ENCODE peak calls at places on chromosomes 1 and 21, in nine cellular contexts. One of them, this sample, is unnamed.
A peak's percentile ranks its signal among the peaks of the same experiment; 100 is the strongest.

GRCh38 chr1:85606414-85606800 is 25.8 kb downstream of the CCN1 start:
- DNase-seq in A549: peak; percentile 35
- DNase-seq in right lobe of liver: no peak
- DNase-seq in fibroblast of mammary gland: peak; percentile 21
- DNase-seq in upper lobe of right lung: no peak
- DNase-seq in endodermal cell: peak; percentile 48
- DNase-seq in heart right ventricle: no peak
- DNase-seq in IMR-90: peak; percentile 37
- DNase-seq in lower lobe of right lung: no peak
- DNase-seq in this sample: peak; percentile 36

GRCh38 chr1:169511339-169512028 is 25.7 kb upstream of the SLC19A2 start:
- DNase-seq in A549: peak; percentile 18
- DNase-seq in right lobe of liver: no peak
- DNase-seq in fibroblast of mammary gland: peak; percentile 95
- DNase-seq in upper lobe of right lung: no peak
- DNase-seq in endodermal cell: no peak
- DNase-seq in heart right ventricle: no peak
- DNase-seq in IMR-90: peak; percentile 89
- DNase-seq in lower lobe of right lung: no peak
- DNase-seq in this sample: peak; percentile 80

GRCh38 chr1:26991310-26992116 is 2.0 kb upstream of the TRNP1 start:
- DNase-seq in A549: peak; percentile 91
- DNase-seq in right lobe of liver: no peak
- DNase-seq in fibroblast of mammary gland: peak; percentile 96
- DNase-seq in upper lobe of right lung: no peak
- DNase-seq in endodermal cell: peak; percentile 65
- DNase-seq in heart right ventricle: no peak
- DNase-seq in IMR-90: peak; percentile 88
- DNase-seq in lower lobe of right lung: no peak
- DNase-seq in this sample: peak; percentile 64

GRCh38 chr1:224922404-224923164 is 6.9 kb upstream of the DNAH14 start:
- DNase-seq in A549: peak; percentile 48
- DNase-seq in right lobe of liver: no peak
- DNase-seq in fibroblast of mammary gland: peak; percentile 44
- DNase-seq in upper lobe of right lung: no peak
- DNase-seq in endodermal cell: peak; percentile 73
- DNase-seq in heart right ventricle: no peak
- DNase-seq in IMR-90: peak; percentile 39
- DNase-seq in lower lobe of right lung: no peak
- DNase-seq in this sample: peak; percentile 37

GRCh38 chr1:46801323-46802055 is 2.6 kb downstream of the CYP4B1 start:
- DNase-seq in A549: no peak
- DNase-seq in right lobe of liver: no peak
- DNase-seq in fibroblast of mammary gland: no peak
- DNase-seq in upper lobe of right lung: no peak
- DNase-seq in endodermal cell: no peak
- DNase-seq in heart right ventricle: no peak
- DNase-seq in IMR-90: no peak
- DNase-seq in lower lobe of right lung: no peak
- DNase-seq in this sample: no peak

GRCh38 chr1:66695121-66695520 is 57.1 kb upstream of the DYNLT5 start:
- DNase-seq in A549: no peak
- DNase-seq in right lobe of liver: no peak
- DNase-seq in fibroblast of mammary gland: no peak
- DNase-seq in upper lobe of right lung: no peak
- DNase-seq in endodermal cell: no peak
- DNase-seq in heart right ventricle: no peak
- DNase-seq in IMR-90: no peak
- DNase-seq in lower lobe of right lung: no peak
- DNase-seq in this sample: no peak

GRCh38 chr1:110615548-110616130 is 9.5 kb upstream of the KCNA2 start:
- DNase-seq in A549: peak; percentile 73
- DNase-seq in right lobe of liver: peak; percentile 65
- DNase-seq in fibroblast of mammary gland: peak; percentile 63
- DNase-seq in upper lobe of right lung: peak; percentile 71
- DNase-seq in endodermal cell: peak; percentile 93
- DNase-seq in heart right ventricle: peak; percentile 48
- DNase-seq in IMR-90: peak; percentile 51
- DNase-seq in lower lobe of right lung: peak; percentile 58
- DNase-seq in this sample: peak; percentile 39

GRCh38 chr1:94755675-94756074 is 64.5 kb upstream of the SLC44A3 start:
- DNase-seq in A549: peak; percentile 16
- DNase-seq in right lobe of liver: no peak
- DNase-seq in fibroblast of mammary gland: peak; percentile 99
- DNase-seq in upper lobe of right lung: no peak
- DNase-seq in endodermal cell: no peak
- DNase-seq in heart right ventricle: no peak
- DNase-seq in IMR-90: peak; percentile 99
- DNase-seq in lower lobe of right lung: no peak
- DNase-seq in this sample: peak; percentile 97

GRCh38 chr1:165862448-165862847 is 35.0 kb downstream of the UCK2 start:
- DNase-seq in A549: no peak
- DNase-seq in right lobe of liver: no peak
- DNase-seq in fibroblast of mammary gland: no peak
- DNase-seq in upper lobe of right lung: no peak
- DNase-seq in endodermal cell: no peak
- DNase-seq in heart right ventricle: no peak
- DNase-seq in IMR-90: no peak
- DNase-seq in lower lobe of right lung: no peak
- DNase-seq in this sample: no peak

GRCh38 chr1:35768350-35769187 is 1.2 kb downstream of the CLSPN start:
- DNase-seq in A549: peak; percentile 10
- DNase-seq in right lobe of liver: no peak
- DNase-seq in fibroblast of mammary gland: no peak
- DNase-seq in upper lobe of right lung: no peak
- DNase-seq in endodermal cell: peak; percentile 57
- DNase-seq in heart right ventricle: no peak
- DNase-seq in IMR-90: no peak
- DNase-seq in lower lobe of right lung: no peak
- DNase-seq in this sample: no peak

GRCh38 chr1:227459326-227459841 is 104.0 kb upstream of the ZNF678 start:
- DNase-seq in A549: no peak
- DNase-seq in right lobe of liver: no peak
- DNase-seq in fibroblast of mammary gland: no peak
- DNase-seq in upper lobe of right lung: no peak
- DNase-seq in endodermal cell: no peak
- DNase-seq in heart right ventricle: no peak
- DNase-seq in IMR-90: no peak
- DNase-seq in lower lobe of right lung: no peak
- DNase-seq in this sample: peak; percentile 73

GRCh38 chr1:18322353-18323032 is 158.2 kb upstream of the KLHDC7A start:
- DNase-seq in A549: no peak
- DNase-seq in right lobe of liver: no peak
- DNase-seq in fibroblast of mammary gland: no peak
- DNase-seq in upper lobe of right lung: no peak
- DNase-seq in endodermal cell: peak; percentile 88
- DNase-seq in heart right ventricle: no peak
- DNase-seq in IMR-90: no peak
- DNase-seq in lower lobe of right lung: no peak
- DNase-seq in this sample: no peak

GRCh38 chr1:33242652-33243051 is 13.6 kb upstream of the ZNF362 start:
- DNase-seq in A549: no peak
- DNase-seq in right lobe of liver: no peak
- DNase-seq in fibroblast of mammary gland: no peak
- DNase-seq in upper lobe of right lung: no peak
- DNase-seq in endodermal cell: peak; percentile 1
- DNase-seq in heart right ventricle: no peak
- DNase-seq in IMR-90: no peak
- DNase-seq in lower lobe of right lung: no peak
- DNase-seq in this sample: no peak

GRCh38 chr1:193614817-193615216 is 428.4 kb upstream of the B3GALT2 start:
- DNase-seq in A549: peak; percentile 78
- DNase-seq in right lobe of liver: no peak
- DNase-seq in fibroblast of mammary gland: peak; percentile 8
- DNase-seq in upper lobe of right lung: no peak
- DNase-seq in endodermal cell: no peak
- DNase-seq in heart right ventricle: no peak
- DNase-seq in IMR-90: peak; percentile 79
- DNase-seq in lower lobe of right lung: no peak
- DNase-seq in this sample: no peak

GRCh38 chr21:42091899-42092508 is 20.9 kb downstream of the UMODL1 start:
- DNase-seq in A549: no peak
- DNase-seq in right lobe of liver: no peak
- DNase-seq in fibroblast of mammary gland: no peak
- DNase-seq in upper lobe of right lung: no peak
- DNase-seq in endodermal cell: peak; percentile 69
- DNase-seq in heart right ventricle: no peak
- DNase-seq in IMR-90: no peak
- DNase-seq in lower lobe of right lung: no peak
- DNase-seq in this sample: no peak

GRCh38 chr1:153627797-153628626 is at the start of gene S100A1:
- DNase-seq in A549: peak; percentile 35
- DNase-seq in right lobe of liver: no peak
- DNase-seq in fibroblast of mammary gland: no peak
- DNase-seq in upper lobe of right lung: no peak
- DNase-seq in endodermal cell: peak; percentile 73
- DNase-seq in heart right ventricle: peak; percentile 77
- DNase-seq in IMR-90: no peak
- DNase-seq in lower lobe of right lung: no peak
- DNase-seq in this sample: no peak

GRCh38 chr21:37496972-37497371 is 130.4 kb downstream of the DYRK1A start:
- DNase-seq in A549: no peak
- DNase-seq in right lobe of liver: no peak
- DNase-seq in fibroblast of mammary gland: peak; percentile 25
- DNase-seq in upper lobe of right lung: no peak
- DNase-seq in endodermal cell: no peak
- DNase-seq in heart right ventricle: no peak
- DNase-seq in IMR-90: no peak
- DNase-seq in lower lobe of right lung: no peak
- DNase-seq in this sample: peak; percentile 13

GRCh38 chr1:89065077-89065868 is at the start of gene GBP1:
- DNase-seq in A549: no peak
- DNase-seq in right lobe of liver: no peak
- DNase-seq in fibroblast of mammary gland: peak; percentile 89
- DNase-seq in upper lobe of right lung: no peak
- DNase-seq in endodermal cell: no peak
- DNase-seq in heart right ventricle: no peak
- DNase-seq in IMR-90: peak; percentile 88
- DNase-seq in lower lobe of right lung: no peak
- DNase-seq in this sample: peak; percentile 86

GRCh38 chr1:82007804-82008203 is 207.1 kb downstream of the ADGRL2 start:
- DNase-seq in A549: no peak
- DNase-seq in right lobe of liver: no peak
- DNase-seq in fibroblast of mammary gland: no peak
- DNase-seq in upper lobe of right lung: no peak
- DNase-seq in endodermal cell: no peak
- DNase-seq in heart right ventricle: no peak
- DNase-seq in IMR-90: no peak
- DNase-seq in lower lobe of right lung: no peak
- DNase-seq in this sample: no peak
- TF ChIP-seq CTCF in A549: no peak
- TF ChIP-seq CTCF in right lobe of liver: no peak
- TF ChIP-seq CTCF in fibroblast of mammary gland: no peak
- TF ChIP-seq CTCF in upper lobe of right lung: no peak
- TF ChIP-seq CTCF in endodermal cell: no peak
- TF ChIP-seq CTCF in heart right ventricle: no peak
- TF ChIP-seq CTCF in IMR-90: no peak
- TF ChIP-seq CTCF in lower lobe of right lung: no peak
- TF ChIP-seq CTCF in this sample: no peak

GRCh38 chr1:117371436-117372151 is 4.3 kb downstream of the MAN1A2 start:
- DNase-seq in A549: peak; percentile 59
- DNase-seq in right lobe of liver: peak; percentile 73
- DNase-seq in fibroblast of mammary gland: peak; percentile 31
- DNase-seq in upper lobe of right lung: no peak
- DNase-seq in endodermal cell: no peak
- DNase-seq in heart right ventricle: no peak
- DNase-seq in IMR-90: peak; percentile 39
- DNase-seq in lower lobe of right lung: no peak
- DNase-seq in this sample: peak; percentile 80
- H3K4me3 ChIP-seq in A549: no peak overlapping the region
- H3K4me3 ChIP-seq in right lobe of liver: no peak overlapping the region
- H3K4me3 ChIP-seq in fibroblast of mammary gland: no peak overlapping the region
- H3K4me3 ChIP-seq in upper lobe of right lung: peak overlapping the region; percentile 1
- H3K4me3 ChIP-seq in endodermal cell: peak overlapping the region; percentile 95
- H3K4me3 ChIP-seq in heart right ventricle: no peak overlapping the region
- H3K4me3 ChIP-seq in IMR-90: no peak overlapping the region
- H3K4me3 ChIP-seq in lower lobe of right lung: no peak overlapping the region
- H3K4me3 ChIP-seq in this sample: no peak overlapping the region

GRCh38 chr1:194807530-194808220 is 1621.3 kb upstream of the B3GALT2 start:
- DNase-seq in A549: no peak
- DNase-seq in right lobe of liver: no peak
- DNase-seq in fibroblast of mammary gland: no peak
- DNase-seq in upper lobe of right lung: no peak
- DNase-seq in endodermal cell: no peak
- DNase-seq in heart right ventricle: no peak
- DNase-seq in IMR-90: no peak
- DNase-seq in lower lobe of right lung: no peak
- DNase-seq in this sample: no peak
- TF ChIP-seq CTCF in A549: no peak
- TF ChIP-seq CTCF in right lobe of liver: no peak
- TF ChIP-seq CTCF in fibroblast of mammary gland: no peak
- TF ChIP-seq CTCF in upper lobe of right lung: no peak
- TF ChIP-seq CTCF in endodermal cell: no peak
- TF ChIP-seq CTCF in heart right ventricle: no peak
- TF ChIP-seq CTCF in IMR-90: no peak
- TF ChIP-seq CTCF in lower lobe of right lung: no peak
- TF ChIP-seq CTCF in this sample: no peak

GRCh38 chr1:58765016-58765415 is 18.8 kb downstream of the JUN start:
- DNase-seq in A549: no peak
- DNase-seq in right lobe of liver: no peak
- DNase-seq in fibroblast of mammary gland: peak; percentile 31
- DNase-seq in upper lobe of right lung: no peak
- DNase-seq in endodermal cell: no peak
- DNase-seq in heart right ventricle: no peak
- DNase-seq in IMR-90: peak; percentile 51
- DNase-seq in lower lobe of right lung: no peak
- DNase-seq in this sample: peak; percentile 22
- H3K4me3 ChIP-seq in A549: no peak overlapping the region
- H3K4me3 ChIP-seq in right lobe of liver: no peak overlapping the region
- H3K4me3 ChIP-seq in fibroblast of mammary gland: no peak overlapping the region
- H3K4me3 ChIP-seq in upper lobe of right lung: no peak overlapping the region
- H3K4me3 ChIP-seq in endodermal cell: no peak overlapping the region
- H3K4me3 ChIP-seq in heart right ventricle: no peak overlapping the region
- H3K4me3 ChIP-seq in IMR-90: no peak overlapping the region
- H3K4me3 ChIP-seq in lower lobe of right lung: no peak overlapping the region
- H3K4me3 ChIP-seq in this sample: no peak overlapping the region

GRCh38 chr1:241045659-241046058 is 311.3 kb downstream of the RGS7 start:
- DNase-seq in A549: no peak
- DNase-seq in right lobe of liver: no peak
- DNase-seq in fibroblast of mammary gland: no peak
- DNase-seq in upper lobe of right lung: no peak
- DNase-seq in endodermal cell: no peak
- DNase-seq in heart right ventricle: no peak
- DNase-seq in IMR-90: no peak
- DNase-seq in lower lobe of right lung: no peak
- DNase-seq in this sample: no peak
- TF ChIP-seq CTCF in A549: no peak
- TF ChIP-seq CTCF in right lobe of liver: no peak
- TF ChIP-seq CTCF in fibroblast of mammary gland: no peak
- TF ChIP-seq CTCF in upper lobe of right lung: no peak
- TF ChIP-seq CTCF in endodermal cell: no peak
- TF ChIP-seq CTCF in heart right ventricle: no peak
- TF ChIP-seq CTCF in IMR-90: no peak
- TF ChIP-seq CTCF in lower lobe of right lung: no peak
- TF ChIP-seq CTCF in this sample: no peak

DNA sequence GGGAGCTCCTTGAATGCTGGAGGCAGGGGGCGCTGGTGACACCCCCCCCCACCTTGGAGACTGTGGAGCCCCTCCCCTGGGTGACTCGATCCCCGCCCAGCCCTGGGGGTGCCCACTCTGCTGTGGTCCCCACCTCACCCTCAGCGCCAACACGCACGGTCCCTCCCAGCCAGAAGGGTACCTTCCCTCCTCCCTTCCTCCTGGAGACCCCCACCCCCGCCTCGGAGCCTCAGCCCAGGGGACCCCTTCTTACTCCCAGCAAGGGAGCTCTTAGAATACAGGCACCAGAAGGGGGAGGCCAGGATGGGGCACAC is 5.6 kb downstream of the PLEKHG5 start:
- DNase-seq in A549: no peak
- DNase-seq in right lobe of liver: no peak
- DNase-seq in fibroblast of mammary gland: no peak
- DNase-seq in upper lobe of right lung: no peak
- DNase-seq in endodermal cell: no peak
- DNase-seq in heart right ventricle: no peak
- DNase-seq in IMR-90: no peak
- DNase-seq in lower lobe of right lung: no peak
- DNase-seq in this sample: no peak
- H3K4me3 ChIP-seq in A549: no peak overlapping the region
- H3K4me3 ChIP-seq in right lobe of liver: no peak overlapping the region
- H3K4me3 ChIP-seq in fibroblast of mammary gland: no peak overlapping the region
- H3K4me3 ChIP-seq in upper lobe of right lung: peak overlapping the region; percentile 59
- H3K4me3 ChIP-seq in endodermal cell: peak overlapping the region; percentile 62
- H3K4me3 ChIP-seq in heart right ventricle: peak overlapping the region; percentile 77
- H3K4me3 ChIP-seq in IMR-90: peak overlapping the region; percentile 30
- H3K4me3 ChIP-seq in lower lobe of right lung: peak overlapping the region; percentile 62
- H3K4me3 ChIP-seq in this sample: peak overlapping the region; percentile 40